ENCODE peak calls at places on chromosomes 7 and 10, in eight cellular contexts. One of them, this sample, is unnamed.

GRCh38 chr7:128076831-128077271 is 45.6 kb upstream of the LRRC4 start:
- DNase-seq in lower lobe of right lung: peak
- DNase-seq in heart right ventricle: peak
- DNase-seq in lung: peak
- DNase-seq in A549: no peak
- DNase-seq in MM.1S: no peak
- DNase-seq in RWPE1: no peak
- DNase-seq in uterus: no peak
- DNase-seq in this sample: no peak

GRCh38 chr10:718143-718700 is 28.8 kb upstream of the DIP2C start:
- DNase-seq in lower lobe of right lung: no peak
- DNase-seq in heart right ventricle: no peak
- DNase-seq in lung: no peak
- DNase-seq in A549: no peak
- DNase-seq in MM.1S: no peak
- DNase-seq in RWPE1: no peak
- DNase-seq in uterus: no peak
- DNase-seq in this sample: no peak

GRCh38 chr7:24700446-24701044 is 56.7 kb downstream of the GSDME start:
- DNase-seq in lower lobe of right lung: no peak
- DNase-seq in heart right ventricle: no peak
- DNase-seq in lung: no peak
- DNase-seq in A549: no peak
- DNase-seq in MM.1S: no peak
- DNase-seq in RWPE1: no peak
- DNase-seq in uterus: no peak
- DNase-seq in this sample: no peak

GRCh38 chr10:97029271-97029670 is 156.5 kb downstream of the SLIT1 start:
- DNase-seq in lower lobe of right lung: no peak
- DNase-seq in heart right ventricle: no peak
- DNase-seq in lung: no peak
- DNase-seq in A549: no peak
- DNase-seq in MM.1S: no peak
- DNase-seq in RWPE1: no peak
- DNase-seq in uterus: no peak
- DNase-seq in this sample: no peak

GRCh38 chr7:142579946-142580345 is 169.3 kb upstream of the PRSS1 start:
- DNase-seq in lower lobe of right lung: no peak
- DNase-seq in heart right ventricle: no peak
- DNase-seq in lung: no peak
- DNase-seq in A549: no peak
- DNase-seq in MM.1S: no peak
- DNase-seq in RWPE1: no peak
- DNase-seq in uterus: no peak
- DNase-seq in this sample: no peak

GRCh38 chr10:86314616-86315520 is 51.7 kb downstream of the GRID1 start:
- DNase-seq in lower lobe of right lung: no peak
- DNase-seq in heart right ventricle: no peak
- DNase-seq in lung: no peak
- DNase-seq in A549: no peak
- DNase-seq in MM.1S: no peak
- DNase-seq in RWPE1: no peak
- DNase-seq in uterus: no peak
- DNase-seq in this sample: no peak

GRCh38 chr7:115240242-115240641 is 318.3 kb downstream of the MDFIC start:
- DNase-seq in lower lobe of right lung: no peak
- DNase-seq in heart right ventricle: no peak
- DNase-seq in lung: no peak
- DNase-seq in A549: no peak
- DNase-seq in MM.1S: no peak
- DNase-seq in RWPE1: no peak
- DNase-seq in uterus: no peak
- DNase-seq in this sample: no peak

GRCh38 chr7:50962962-50963374 is 180.3 kb upstream of the GRB10 start:
- DNase-seq in lower lobe of right lung: peak
- DNase-seq in heart right ventricle: peak
- DNase-seq in lung: peak
- DNase-seq in A549: peak
- DNase-seq in MM.1S: no peak
- DNase-seq in RWPE1: peak
- DNase-seq in uterus: peak
- DNase-seq in this sample: peak

GRCh38 chr10:18294633-18295032 is 154.4 kb downstream of the CACNB2 start:
- DNase-seq in lower lobe of right lung: no peak
- DNase-seq in heart right ventricle: no peak
- DNase-seq in lung: no peak
- DNase-seq in A549: no peak
- DNase-seq in MM.1S: no peak
- DNase-seq in RWPE1: no peak
- DNase-seq in uterus: no peak
- DNase-seq in this sample: no peak

GRCh38 chr10:101660268-101660667 is 34.7 kb downstream of the FBXW4 start:
- DNase-seq in lower lobe of right lung: no peak
- DNase-seq in heart right ventricle: no peak
- DNase-seq in lung: no peak
- DNase-seq in A549: no peak
- DNase-seq in MM.1S: no peak
- DNase-seq in RWPE1: no peak
- DNase-seq in uterus: no peak
- DNase-seq in this sample: no peak

GRCh38 chr10:96789571-96790108 is 42.5 kb upstream of the LCOR start:
- DNase-seq in lower lobe of right lung: no peak
- DNase-seq in heart right ventricle: no peak
- DNase-seq in lung: no peak
- DNase-seq in A549: no peak
- DNase-seq in MM.1S: peak
- DNase-seq in RWPE1: no peak
- DNase-seq in uterus: no peak
- DNase-seq in this sample: no peak

GRCh38 chr10:71188201-71188600 is 24.2 kb upstream of the UNC5B start:
- DNase-seq in lower lobe of right lung: no peak
- DNase-seq in heart right ventricle: no peak
- DNase-seq in lung: no peak
- DNase-seq in A549: no peak
- DNase-seq in MM.1S: no peak
- DNase-seq in RWPE1: no peak
- DNase-seq in uterus: no peak
- DNase-seq in this sample: no peak

GRCh38 chr10:44317856-44318255 is 67.0 kb downstream of the CXCL12 start:
- DNase-seq in lower lobe of right lung: no peak
- DNase-seq in heart right ventricle: no peak
- DNase-seq in lung: no peak
- DNase-seq in A549: no peak
- DNase-seq in MM.1S: no peak
- DNase-seq in RWPE1: no peak
- DNase-seq in uterus: no peak
- DNase-seq in this sample: peak

GRCh38 chr10:44314802-44315460 is 70.0 kb downstream of the CXCL12 start:
- DNase-seq in lower lobe of right lung: no peak
- DNase-seq in heart right ventricle: no peak
- DNase-seq in lung: no peak
- DNase-seq in A549: no peak
- DNase-seq in MM.1S: no peak
- DNase-seq in RWPE1: no peak
- DNase-seq in uterus: no peak
- DNase-seq in this sample: no peak

GRCh38 chr10:44313706-44314307 is 71.1 kb downstream of the CXCL12 start:
- DNase-seq in lower lobe of right lung: no peak
- DNase-seq in heart right ventricle: no peak
- DNase-seq in lung: no peak
- DNase-seq in A549: no peak
- DNase-seq in MM.1S: no peak
- DNase-seq in RWPE1: no peak
- DNase-seq in uterus: no peak
- DNase-seq in this sample: peak

GRCh38 chr10:44316922-44317215 is 68.0 kb downstream of the CXCL12 start:
- DNase-seq in lower lobe of right lung: no peak
- DNase-seq in heart right ventricle: no peak
- DNase-seq in lung: no peak
- DNase-seq in A549: no peak
- DNase-seq in MM.1S: no peak
- DNase-seq in RWPE1: no peak
- DNase-seq in uterus: no peak
- DNase-seq in this sample: no peak

DNA sequence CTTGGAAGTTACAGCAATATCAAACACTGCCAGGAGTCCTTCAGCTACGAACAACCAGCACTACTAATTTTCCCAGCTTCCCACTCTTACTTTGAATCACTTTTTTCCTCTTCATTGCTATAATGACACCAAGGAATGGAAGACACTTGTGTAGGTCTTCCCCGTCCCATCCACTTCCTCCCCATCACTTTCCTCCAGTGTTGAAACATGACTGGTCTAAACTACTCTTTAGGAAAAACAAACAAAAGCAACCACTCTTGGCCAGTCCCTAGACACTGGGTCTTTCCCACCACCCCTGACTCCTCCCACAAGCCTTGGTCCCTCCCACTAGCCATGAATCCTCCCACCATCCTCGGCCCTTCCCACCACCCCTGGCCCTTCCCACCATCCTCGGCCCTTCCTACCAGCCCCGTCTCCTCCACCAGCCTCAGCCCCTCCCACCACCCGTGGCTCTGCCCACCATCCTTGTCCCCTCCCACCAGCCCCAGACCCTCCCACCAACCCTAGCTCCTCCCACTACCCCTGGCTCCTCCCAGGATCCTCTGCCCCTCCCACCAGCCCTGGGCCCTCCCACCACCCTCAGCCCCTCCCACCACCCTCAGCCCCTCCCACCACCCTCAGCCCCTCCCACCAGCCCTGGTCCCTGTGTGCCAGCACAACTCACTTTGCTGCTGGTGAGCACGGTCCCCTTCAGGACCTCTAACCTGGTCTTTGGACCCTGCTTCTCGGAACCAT is 68.5 kb downstream of the CXCL12 start:
- DNase-seq in lower lobe of right lung: no peak
- DNase-seq in heart right ventricle: no peak
- DNase-seq in lung: no peak
- DNase-seq in A549: no peak
- DNase-seq in MM.1S: no peak
- DNase-seq in RWPE1: no peak
- DNase-seq in uterus: no peak
- DNase-seq in this sample: no peak
- TF ChIP-seq CTCF in lower lobe of right lung: no peak
- TF ChIP-seq CTCF in heart right ventricle: no peak
- TF ChIP-seq CTCF in lung: no peak
- TF ChIP-seq CTCF in A549: no peak
- TF ChIP-seq CTCF in MM.1S: no peak
- TF ChIP-seq CTCF in RWPE1: no peak
- TF ChIP-seq CTCF in uterus: no peak
- TF ChIP-seq CTCF in this sample: no peak

DNA sequence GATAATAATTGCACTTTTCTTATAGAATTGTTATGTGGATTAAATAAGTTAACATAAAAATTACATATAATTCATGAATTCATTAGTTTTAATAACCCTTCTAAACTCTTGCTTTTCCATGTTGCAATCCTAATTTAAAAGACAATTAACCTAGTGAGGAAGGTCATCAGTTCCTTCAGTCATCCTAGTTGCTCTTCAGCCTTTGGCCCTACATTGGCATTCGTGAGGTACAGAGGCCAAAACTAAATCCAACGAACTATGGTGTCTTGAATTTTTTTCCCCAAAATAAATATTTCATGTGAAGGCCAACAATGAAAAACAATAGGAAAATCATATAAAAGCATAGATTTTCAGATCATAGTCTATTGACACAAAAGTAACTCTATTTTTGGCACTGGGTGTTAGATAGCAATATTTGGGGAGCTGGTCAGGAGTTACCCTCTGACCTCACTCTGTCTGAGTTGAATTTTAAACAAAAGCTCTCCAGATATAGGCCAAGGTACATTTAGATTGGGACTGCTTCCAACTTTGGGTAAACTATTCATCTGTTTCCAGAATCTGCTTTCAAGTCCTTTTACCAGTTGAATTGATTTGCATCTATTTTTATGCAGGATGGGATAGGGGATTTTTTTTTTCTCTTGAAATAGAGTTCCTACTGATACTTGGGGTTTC is 104.5 kb downstream of the SEM1 start:
- DNase-seq in lower lobe of right lung: no peak
- DNase-seq in heart right ventricle: no peak
- DNase-seq in lung: no peak
- DNase-seq in A549: no peak
- DNase-seq in MM.1S: no peak
- DNase-seq in RWPE1: no peak
- DNase-seq in uterus: no peak
- DNase-seq in this sample: no peak
- H3K27ac ChIP-seq in lower lobe of right lung: no peak
- H3K27ac ChIP-seq in heart right ventricle: no peak
- H3K27ac ChIP-seq in lung: no peak
- H3K27ac ChIP-seq in A549: no peak
- H3K27ac ChIP-seq in MM.1S: no peak
- H3K27ac ChIP-seq in RWPE1: no peak
- H3K27ac ChIP-seq in uterus: no peak
- H3K27ac ChIP-seq in this sample: no peak

GRCh38 chr10:111131168-111131799 is 54.5 kb downstream of the ADRA2A start:
- DNase-seq in lower lobe of right lung: no peak
- DNase-seq in heart right ventricle: no peak
- DNase-seq in lung: no peak
- DNase-seq in A549: no peak
- DNase-seq in MM.1S: no peak
- DNase-seq in RWPE1: no peak
- DNase-seq in uterus: no peak
- DNase-seq in this sample: peak
- TF ChIP-seq CTCF in lower lobe of right lung: no peak
- TF ChIP-seq CTCF in heart right ventricle: no peak
- TF ChIP-seq CTCF in lung: no peak
- TF ChIP-seq CTCF in A549: no peak
- TF ChIP-seq CTCF in MM.1S: no peak
- TF ChIP-seq CTCF in RWPE1: no peak
- TF ChIP-seq CTCF in uterus: no peak
- TF ChIP-seq CTCF in this sample: no peak

GRCh38 chr10:103620891-103621777 is 127.6 kb downstream of the NEURL1 start:
- DNase-seq in lower lobe of right lung: no peak
- DNase-seq in heart right ventricle: no peak
- DNase-seq in lung: no peak
- DNase-seq in A549: no peak
- DNase-seq in MM.1S: no peak
- DNase-seq in RWPE1: no peak
- DNase-seq in uterus: no peak
- DNase-seq in this sample: no peak

GRCh38 chr10:103622935-103623574 is 129.6 kb downstream of the NEURL1 start:
- DNase-seq in lower lobe of right lung: no peak
- DNase-seq in heart right ventricle: no peak
- DNase-seq in lung: no peak
- DNase-seq in A549: no peak
- DNase-seq in MM.1S: no peak
- DNase-seq in RWPE1: no peak
- DNase-seq in uterus: no peak
- DNase-seq in this sample: no peak

GRCh38 chr10:103621778-103622115 is 128.2 kb downstream of the NEURL1 start:
- DNase-seq in lower lobe of right lung: no peak
- DNase-seq in heart right ventricle: no peak
- DNase-seq in lung: no peak
- DNase-seq in A549: no peak
- DNase-seq in MM.1S: no peak
- DNase-seq in RWPE1: no peak
- DNase-seq in uterus: no peak
- DNase-seq in this sample: no peak

GRCh38 chr10:103620357-103620749 is 126.8 kb downstream of the NEURL1 start:
- DNase-seq in lower lobe of right lung: no peak
- DNase-seq in heart right ventricle: no peak
- DNase-seq in lung: no peak
- DNase-seq in A549: no peak
- DNase-seq in MM.1S: no peak
- DNase-seq in RWPE1: no peak
- DNase-seq in uterus: no peak
- DNase-seq in this sample: no peak

GRCh38 chr10:103622286-103622685 is 128.8 kb downstream of the NEURL1 start:
- DNase-seq in lower lobe of right lung: no peak
- DNase-seq in heart right ventricle: no peak
- DNase-seq in lung: no peak
- DNase-seq in A549: no peak
- DNase-seq in MM.1S: no peak
- DNase-seq in RWPE1: no peak
- DNase-seq in uterus: no peak
- DNase-seq in this sample: no peak
- H3K27ac ChIP-seq in lower lobe of right lung: no peak
- H3K27ac ChIP-seq in heart right ventricle: no peak
- H3K27ac ChIP-seq in lung: no peak
- H3K27ac ChIP-seq in A549: no peak
- H3K27ac ChIP-seq in MM.1S: no peak
- H3K27ac ChIP-seq in RWPE1: peak
- H3K27ac ChIP-seq in uterus: peak
- H3K27ac ChIP-seq in this sample: peak

This sample was measured in esophagus muscularis mucosa.